ENCODE peak calls at places on chromosomes 1 and 21, in ten cellular contexts. F is pancreas; J is psoas muscle; H is CD4-positive, alpha-beta memory T cell; D is HAP-1; C is lung; U is BE2C; B is tibial artery; K is SK-N-SH; Y is brain microvascular endothelial cell. L is an unnamed sample. For H3K36me3, the result is how much of the 10 kb centered on the place peaks cover.

GRCh38 chr1:31981976-31982375 is 31.7 kb upstream of the KHDRBS1 start:
- DNase-seq in B (no peak), J (no peak), F (no peak), U (no peak), Y (no peak), K (no peak), D (no peak), H (peak), C (no peak), L (no peak)

GRCh38 chr1:117051224-117052064 is 8.7 kb upstream of the TTF2 start:
- DNase-seq in K (no peak), F (no peak), J (no peak), Y (no peak), H (peak), U (no peak), B (no peak), C (peak), D (no peak), L (no peak)

GRCh38 chr1:226608699-226609505 is 60.3 kb downstream of the STUM start:
- DNase-seq in Y (peak), H (peak), D (peak), U (peak), B (peak), C (peak), J (peak), F (peak), K (peak), L (peak)

GRCh38 chr1:19772053-19772452 is 27.7 kb downstream of the TMCO4 start:
- DNase-seq in K (no peak), J (no peak), U (no peak), D (no peak), Y (no peak), B (no peak), C (no peak), F (no peak), H (no peak), L (no peak)

GRCh38 chr1:205569411-205570172 is 62.2 kb downstream of the ELK4 start:
- DNase-seq in C (no peak), U (no peak), K (peak), H (no peak), B (no peak), D (no peak), F (no peak), Y (no peak), J (no peak), L (no peak)

GRCh38 chr1:70509996-70510876 is 99.2 kb downstream of the CTH start:
- DNase-seq in D (peak), U (no peak), B (no peak), K (peak), J (no peak), Y (peak), C (no peak), H (peak), F (no peak), L (no peak)

GRCh38 chr1:202076050-202076511 is 46.6 kb upstream of the GPR37L1 start:
- DNase-seq in B (no peak), J (no peak), Y (peak), C (no peak), U (peak), H (no peak), F (no peak), D (no peak), K (peak), L (no peak)

GRCh38 chr1:33501774-33502173 is 29.3 kb downstream of the ZSCAN20 start:
- DNase-seq in J (no peak), K (no peak), B (no peak), C (no peak), D (no peak), U (no peak), Y (no peak), F (no peak), H (no peak), L (no peak)

GRCh38 chr1:69700770-69701169 is 133.0 kb downstream of the LRRC7 start:
- DNase-seq in K (no peak), H (no peak), Y (peak), F (no peak), C (no peak), D (peak), J (no peak), U (peak), B (no peak), L (no peak)

GRCh38 chr21:39083377-39084008 is 99.8 kb downstream of the PSMG1 start:
- DNase-seq in Y (no peak), U (no peak), C (peak), F (no peak), J (no peak), H (no peak), D (no peak), B (peak), K (no peak), L (peak)

GRCh38 chr21:38938343-38938742 is 132.6 kb downstream of the ETS2 start:
- DNase-seq in K (peak), C (no peak), B (no peak), D (no peak), F (no peak), Y (peak), J (no peak), U (peak), H (peak), L (no peak)

GRCh38 chr1:46760558-46761166 is 38.2 kb upstream of the CYP4B1 start:
- DNase-seq in U (no peak), C (no peak), H (no peak), Y (no peak), D (no peak), K (no peak), F (no peak), B (no peak), J (no peak), L (no peak)

GRCh38 chr1:180194546-180195207 is 35.4 kb upstream of the LHX4 start:
- DNase-seq in K (no peak), D (no peak), C (no peak), J (no peak), B (no peak), H (no peak), Y (no peak), F (no peak), U (no peak), L (no peak)

GRCh38 chr1:180192172-180192571 is 37.5 kb downstream of the QSOX1 start:
- DNase-seq in Y (no peak), K (no peak), H (no peak), F (no peak), C (no peak), B (no peak), U (no peak), D (no peak), J (no peak), L (no peak)

GRCh38 chr1:180194048-180194425 is 36.0 kb upstream of the LHX4 start:
- DNase-seq in H (no peak), F (no peak), B (no peak), U (no peak), Y (no peak), J (no peak), K (no peak), D (no peak), C (no peak), L (no peak)

GRCh38 chr1:180195401-180195800 is 34.7 kb upstream of the LHX4 start:
- DNase-seq in C (no peak), D (no peak), H (no peak), K (no peak), B (no peak), F (no peak), U (no peak), Y (no peak), J (no peak), L (no peak)

GRCh38 chr1:180193371-180194047 is 36.6 kb upstream of the LHX4 start:
- DNase-seq in K (peak), H (no peak), D (no peak), Y (no peak), B (no peak), U (no peak), F (no peak), C (no peak), J (no peak), L (no peak)
- H3K36me3 ChIP-seq in K (under half), H (under half), D (under half), Y (half or more), B (half or more), U (under half), F (under half), C (half or more), J (half or more), L (under half)

GRCh38 chr1:167208624-167208976 is 12.1 kb upstream of the POU2F1 start:
- DNase-seq in U (no peak), C (no peak), Y (no peak), K (no peak), B (no peak), F (no peak), J (no peak), D (no peak), H (no peak), L (no peak)

GRCh38 chr1:167209044-167209443 is 11.6 kb upstream of the POU2F1 start:
- DNase-seq in F (no peak), Y (no peak), H (no peak), U (no peak), D (no peak), B (no peak), C (no peak), K (no peak), J (no peak), L (no peak)

GRCh38 chr1:167207940-167208623 is 12.6 kb upstream of the POU2F1 start:
- DNase-seq in K (no peak), Y (no peak), J (no peak), H (no peak), F (no peak), C (no peak), B (no peak), D (no peak), U (no peak), L (no peak)

GRCh38 chr1:167202049-167202448 is 18.6 kb upstream of the POU2F1 start:
- DNase-seq in H (no peak), J (no peak), F (no peak), U (no peak), K (no peak), Y (no peak), B (no peak), D (peak), C (no peak), L (no peak)

GRCh38 chr1:167206166-167206835 is 14.4 kb upstream of the POU2F1 start:
- DNase-seq in K (no peak), C (no peak), Y (no peak), U (no peak), H (no peak), B (no peak), F (no peak), D (no peak), J (no peak), L (no peak)
- H3K4me3 ChIP-seq in K (no peak), C (no peak), Y (no peak), U (no peak), H (no peak), B (no peak), F (no peak), D (no peak), J (no peak), L (no peak)

DNA sequence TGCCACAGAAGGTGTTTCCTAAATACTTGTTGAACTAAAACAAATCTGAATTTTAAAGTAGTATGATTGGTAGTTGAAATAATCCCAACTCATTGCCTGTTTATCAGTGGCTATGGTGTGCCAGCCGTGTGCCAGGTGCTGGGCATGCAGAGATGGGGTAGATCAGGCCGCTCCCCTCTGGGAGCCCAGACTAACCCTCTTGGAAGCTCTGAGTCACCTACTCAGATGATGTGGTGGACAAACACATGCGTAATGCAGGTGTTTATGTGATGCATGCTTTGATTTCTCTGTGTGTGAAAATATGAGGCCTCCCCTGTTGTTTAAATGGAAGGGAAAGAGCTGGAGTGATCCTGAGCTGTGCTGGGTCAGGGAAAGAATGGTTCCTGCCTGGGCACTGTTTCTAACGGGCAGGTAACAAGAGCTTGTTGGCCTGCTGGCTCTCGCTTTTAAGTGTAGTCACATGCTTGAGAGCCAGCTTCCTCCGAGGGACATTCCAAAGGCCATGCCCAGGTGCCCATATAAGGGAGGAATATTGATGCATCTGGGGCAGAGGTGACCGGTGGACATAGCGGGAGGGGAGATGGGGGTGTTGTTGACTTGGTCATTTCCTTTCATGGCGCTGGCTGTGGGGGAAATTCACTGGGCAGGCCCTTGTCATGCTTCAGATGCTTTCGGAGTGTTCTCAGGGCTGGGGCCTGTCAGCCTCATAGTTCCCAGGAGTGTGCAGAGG is 10.2 kb downstream of the MFN2 start:
- DNase-seq in K (no peak), C (peak), J (peak), U (no peak), F (no peak), B (no peak), D (no peak), H (no peak), Y (peak), L (peak)
- H3K36me3 ChIP-seq in K (under half), C (under half), J (half or more), U (under half), F (under half), B (half or more), D (half or more), H (half or more), Y (under half), L (half or more)

DNA sequence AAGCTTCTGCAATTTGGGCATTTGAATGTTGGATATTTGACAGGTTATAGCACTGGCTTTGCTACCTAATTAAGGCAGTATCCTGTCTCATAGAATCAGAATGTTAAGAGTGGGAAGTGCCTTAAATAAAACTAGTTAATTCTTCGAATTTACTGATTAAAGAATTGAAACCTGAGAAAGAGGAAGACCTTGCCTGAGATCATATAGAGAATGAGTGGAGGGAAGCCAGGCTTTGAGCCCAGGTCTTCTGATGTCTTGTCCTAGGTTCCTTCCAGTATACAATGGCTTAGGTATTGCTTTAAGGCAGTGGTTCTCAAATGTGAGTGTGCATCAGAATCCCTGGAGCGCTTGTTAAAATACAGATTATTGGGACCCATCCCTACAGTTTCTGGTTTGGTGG is 20.9 kb upstream of the SH3BGRL3 start:
- DNase-seq in C (no peak), Y (no peak), J (no peak), H (no peak), B (no peak), K (no peak), U (no peak), F (no peak), D (no peak), L (no peak)
- H3K4me3 ChIP-seq in C (no peak), Y (no peak), J (no peak), H (no peak), B (no peak), K (no peak), U (no peak), F (no peak), D (no peak), L (no peak)